ENCODE peak calls at places on chromosomes 5 and 9, in seven cellular contexts. T is H9; W is activated gamma-delta T cell treated with anti-CD3 and anti-CD28 coated beads, Interleukin-2, amount 50 U/mL, for 16 hours; R is epithelial cell of esophagus; F is Ammon's horn; E is Peyer's patch; U is stimulated activated CD8-positive, alpha-beta memory T cell treated with anti-CD3 and anti-CD28 coated beads, Interleukin-12 subunit alpha, Interleukin-12 subunit beta, amount 100 ng/mL, for 4 hours. I is an unnamed sample.

GRCh38 chr5:76617229-76617628 is 6.0 kb downstream of the F2RL2 start:
- DNase-seq in R (no peak), W (no peak), U (no peak), E (no peak), T (no peak), F (no peak), I (no peak)

GRCh38 chr5:79560774-79561524 is 47.0 kb upstream of the HOMER1 start:
- DNase-seq in W (no peak), F (no peak), E (no peak), T (no peak), R (peak), U (no peak), I (no peak)

GRCh38 chr9:117706421-117707150 is 2.4 kb downstream of the TLR4 start:
- DNase-seq in U (no peak), E (no peak), W (no peak), T (no peak), F (no peak), R (no peak), I (no peak)

GRCh38 chr9:129783516-129784361 is 19.2 kb upstream of the TOR1B start:
- DNase-seq in R (peak), E (peak), T (peak), W (peak), F (peak), U (peak), I (peak)

GRCh38 chr5:172162348-172162747 is 25.7 kb downstream of the STK10 start:
- DNase-seq in W (no peak), U (no peak), R (no peak), E (no peak), F (no peak), T (no peak), I (no peak)

GRCh38 chr5:55691265-55692105 is 20.6 kb downstream of the SLC38A9 start:
- DNase-seq in T (no peak), F (peak), U (no peak), R (peak), E (no peak), W (no peak), I (no peak)

GRCh38 chr5:107466233-107466769 is 204.4 kb downstream of the EFNA5 start:
- DNase-seq in R (peak), F (no peak), T (peak), U (no peak), E (no peak), W (no peak), I (no peak)

GRCh38 chr5:107669543-107670027 is 1.2 kb downstream of the EFNA5 start:
- DNase-seq in T (peak), R (peak), E (no peak), W (no peak), U (no peak), F (peak), I (no peak)

GRCh38 chr5:95955996-95956899 is 5.4 kb downstream of the ELL2 start:
- DNase-seq in W (no peak), E (no peak), R (no peak), F (peak), U (no peak), T (no peak), I (no peak)

GRCh38 chr5:100469780-100470179 is 65.4 kb upstream of the FAM174A start:
- DNase-seq in T (no peak), F (no peak), E (no peak), W (no peak), U (no peak), R (no peak), I (no peak)

GRCh38 chr5:54148858-54149257 is 161.5 kb downstream of the ARL15 start:
- DNase-seq in F (no peak), T (no peak), W (no peak), U (no peak), E (no peak), R (no peak), I (no peak)

I was measured in CD14-positive monocyte.